ENCODE peak calls at places on chromosomes 3 and 15, in ten cellular contexts. One of them, this sample, is unnamed.

GRCh38 chr15:86555939-86556725 is 476.5 kb downstream of the AGBL1 start:
- DNase-seq in retina: no peak
- DNase-seq in skeletal muscle cell: no peak
- DNase-seq in M059J: no peak
- DNase-seq in amniotic stem cell: no peak
- DNase-seq in activated T-helper 1 cell treated with anti-CD3 and anti-CD28 coated beads, Interleukin-12 subunit alpha, Interleukin-12 subunit beta, Interleukin-2, Interleukin-4 antibody, amounts not matched to agents 30 ng/mL and 10 ng/mL and 1 ng/mL, durations not matched to agents 14 hours and 24 hours and 36 hours: no peak
- DNase-seq in A172: no peak
- DNase-seq in thyroid gland: peak; percentile 10
- DNase-seq in A549: no peak
- DNase-seq in endodermal cell: no peak
- DNase-seq in this sample: no peak

GRCh38 chr3:42518800-42519567 is 16.5 kb downstream of the VIPR1 start:
- DNase-seq in retina: no peak
- DNase-seq in skeletal muscle cell: no peak
- DNase-seq in M059J: no peak
- DNase-seq in amniotic stem cell: no peak
- DNase-seq in activated T-helper 1 cell treated with anti-CD3 and anti-CD28 coated beads, Interleukin-12 subunit alpha, Interleukin-12 subunit beta, Interleukin-2, Interleukin-4 antibody, amounts not matched to agents 30 ng/mL and 10 ng/mL and 1 ng/mL, durations not matched to agents 14 hours and 24 hours and 36 hours: peak; percentile 12
- DNase-seq in A172: no peak
- DNase-seq in thyroid gland: no peak
- DNase-seq in A549: no peak
- DNase-seq in endodermal cell: peak; percentile 87
- DNase-seq in this sample: no peak

GRCh38 chr3:52291508-52292181 is 4.0 kb downstream of the GLYCTK start:
- DNase-seq in retina: peak; percentile 56
- DNase-seq in skeletal muscle cell: no peak
- DNase-seq in M059J: no peak
- DNase-seq in amniotic stem cell: no peak
- DNase-seq in activated T-helper 1 cell treated with anti-CD3 and anti-CD28 coated beads, Interleukin-12 subunit alpha, Interleukin-12 subunit beta, Interleukin-2, Interleukin-4 antibody, amounts not matched to agents 30 ng/mL and 10 ng/mL and 1 ng/mL, durations not matched to agents 14 hours and 24 hours and 36 hours: no peak
- DNase-seq in A172: no peak
- DNase-seq in thyroid gland: peak; percentile 20
- DNase-seq in A549: no peak
- DNase-seq in endodermal cell: peak; percentile 79
- DNase-seq in this sample: no peak

GRCh38 chr3:45817788-45818523 is 21.6 kb upstream of the SLC6A20 start:
- DNase-seq in retina: no peak
- DNase-seq in skeletal muscle cell: peak; percentile 92
- DNase-seq in M059J: peak; percentile 96
- DNase-seq in amniotic stem cell: peak; percentile 34
- DNase-seq in activated T-helper 1 cell treated with anti-CD3 and anti-CD28 coated beads, Interleukin-12 subunit alpha, Interleukin-12 subunit beta, Interleukin-2, Interleukin-4 antibody, amounts not matched to agents 30 ng/mL and 10 ng/mL and 1 ng/mL, durations not matched to agents 14 hours and 24 hours and 36 hours: no peak
- DNase-seq in A172: peak; percentile 98
- DNase-seq in thyroid gland: peak; percentile 86
- DNase-seq in A549: peak; percentile 30
- DNase-seq in endodermal cell: no peak
- DNase-seq in this sample: no peak

GRCh38 chr15:49468440-49468839 is 45.4 kb downstream of the FGF7 start:
- DNase-seq in retina: no peak
- DNase-seq in skeletal muscle cell: no peak
- DNase-seq in M059J: peak; percentile 40
- DNase-seq in amniotic stem cell: no peak
- DNase-seq in activated T-helper 1 cell treated with anti-CD3 and anti-CD28 coated beads, Interleukin-12 subunit alpha, Interleukin-12 subunit beta, Interleukin-2, Interleukin-4 antibody, amounts not matched to agents 30 ng/mL and 10 ng/mL and 1 ng/mL, durations not matched to agents 14 hours and 24 hours and 36 hours: no peak
- DNase-seq in A172: no peak
- DNase-seq in thyroid gland: no peak
- DNase-seq in A549: no peak
- DNase-seq in endodermal cell: no peak
- DNase-seq in this sample: no peak

GRCh38 chr3:184156522-184156955 is 1.4 kb downstream of the DVL3 start:
- DNase-seq in retina: peak; percentile 80
- DNase-seq in skeletal muscle cell: peak; percentile 36
- DNase-seq in M059J: peak; percentile 44
- DNase-seq in amniotic stem cell: no peak
- DNase-seq in activated T-helper 1 cell treated with anti-CD3 and anti-CD28 coated beads, Interleukin-12 subunit alpha, Interleukin-12 subunit beta, Interleukin-2, Interleukin-4 antibody, amounts not matched to agents 30 ng/mL and 10 ng/mL and 1 ng/mL, durations not matched to agents 14 hours and 24 hours and 36 hours: no peak
- DNase-seq in A172: peak; percentile 27
- DNase-seq in thyroid gland: peak; percentile 71
- DNase-seq in A549: no peak
- DNase-seq in endodermal cell: no peak
- DNase-seq in this sample: no peak

GRCh38 chr3:71210257-71211002 is 373.1 kb downstream of the FOXP1 start:
- DNase-seq in retina: no peak
- DNase-seq in skeletal muscle cell: peak; percentile 94
- DNase-seq in M059J: no peak
- DNase-seq in amniotic stem cell: no peak
- DNase-seq in activated T-helper 1 cell treated with anti-CD3 and anti-CD28 coated beads, Interleukin-12 subunit alpha, Interleukin-12 subunit beta, Interleukin-2, Interleukin-4 antibody, amounts not matched to agents 30 ng/mL and 10 ng/mL and 1 ng/mL, durations not matched to agents 14 hours and 24 hours and 36 hours: no peak
- DNase-seq in A172: no peak
- DNase-seq in thyroid gland: peak; percentile 40
- DNase-seq in A549: peak; percentile 25
- DNase-seq in endodermal cell: peak; percentile 75
- DNase-seq in this sample: no peak

GRCh38 chr15:72593838-72594237 is 60.7 kb upstream of the GOLGA6B start:
- DNase-seq in retina: no peak
- DNase-seq in skeletal muscle cell: no peak
- DNase-seq in M059J: no peak
- DNase-seq in amniotic stem cell: no peak
- DNase-seq in activated T-helper 1 cell treated with anti-CD3 and anti-CD28 coated beads, Interleukin-12 subunit alpha, Interleukin-12 subunit beta, Interleukin-2, Interleukin-4 antibody, amounts not matched to agents 30 ng/mL and 10 ng/mL and 1 ng/mL, durations not matched to agents 14 hours and 24 hours and 36 hours: no peak
- DNase-seq in A172: no peak
- DNase-seq in thyroid gland: no peak
- DNase-seq in A549: no peak
- DNase-seq in endodermal cell: no peak
- DNase-seq in this sample: no peak

GRCh38 chr3:197878427-197878826 is 71.6 kb upstream of the RPL35A start:
- DNase-seq in retina: no peak
- DNase-seq in skeletal muscle cell: no peak
- DNase-seq in M059J: no peak
- DNase-seq in amniotic stem cell: no peak
- DNase-seq in activated T-helper 1 cell treated with anti-CD3 and anti-CD28 coated beads, Interleukin-12 subunit alpha, Interleukin-12 subunit beta, Interleukin-2, Interleukin-4 antibody, amounts not matched to agents 30 ng/mL and 10 ng/mL and 1 ng/mL, durations not matched to agents 14 hours and 24 hours and 36 hours: peak; percentile 46
- DNase-seq in A172: no peak
- DNase-seq in thyroid gland: no peak
- DNase-seq in A549: no peak
- DNase-seq in endodermal cell: no peak
- DNase-seq in this sample: no peak

GRCh38 chr3:69081583-69082262 is 1.6 kb upstream of the UBA3 start:
- DNase-seq in retina: peak; percentile 15
- DNase-seq in skeletal muscle cell: no peak
- DNase-seq in M059J: peak; percentile 72
- DNase-seq in amniotic stem cell: no peak
- DNase-seq in activated T-helper 1 cell treated with anti-CD3 and anti-CD28 coated beads, Interleukin-12 subunit alpha, Interleukin-12 subunit beta, Interleukin-2, Interleukin-4 antibody, amounts not matched to agents 30 ng/mL and 10 ng/mL and 1 ng/mL, durations not matched to agents 14 hours and 24 hours and 36 hours: no peak
- DNase-seq in A172: peak; percentile 35
- DNase-seq in thyroid gland: no peak
- DNase-seq in A549: no peak
- DNase-seq in endodermal cell: peak; percentile 57
- DNase-seq in this sample: no peak

GRCh38 chr3:80606073-80606472 is 838.3 kb upstream of the ROBO1 start:
- DNase-seq in retina: no peak
- DNase-seq in skeletal muscle cell: no peak
- DNase-seq in M059J: no peak
- DNase-seq in amniotic stem cell: no peak
- DNase-seq in activated T-helper 1 cell treated with anti-CD3 and anti-CD28 coated beads, Interleukin-12 subunit alpha, Interleukin-12 subunit beta, Interleukin-2, Interleukin-4 antibody, amounts not matched to agents 30 ng/mL and 10 ng/mL and 1 ng/mL, durations not matched to agents 14 hours and 24 hours and 36 hours: no peak
- DNase-seq in A172: no peak
- DNase-seq in thyroid gland: no peak
- DNase-seq in A549: no peak
- DNase-seq in endodermal cell: no peak
- DNase-seq in this sample: no peak

GRCh38 chr15:74802862-74803447 is 9.7 kb upstream of the LMAN1L start:
- DNase-seq in retina: no peak
- DNase-seq in skeletal muscle cell: no peak
- DNase-seq in M059J: no peak
- DNase-seq in amniotic stem cell: no peak
- DNase-seq in activated T-helper 1 cell treated with anti-CD3 and anti-CD28 coated beads, Interleukin-12 subunit alpha, Interleukin-12 subunit beta, Interleukin-2, Interleukin-4 antibody, amounts not matched to agents 30 ng/mL and 10 ng/mL and 1 ng/mL, durations not matched to agents 14 hours and 24 hours and 36 hours: no peak
- DNase-seq in A172: no peak
- DNase-seq in thyroid gland: no peak
- DNase-seq in A549: no peak
- DNase-seq in endodermal cell: no peak
- DNase-seq in this sample: no peak

GRCh38 chr15:85792872-85793621 is 1.7 kb downstream of the KLHL25 start:
- DNase-seq in retina: no peak
- DNase-seq in skeletal muscle cell: no peak
- DNase-seq in M059J: peak; percentile 38
- DNase-seq in amniotic stem cell: no peak
- DNase-seq in activated T-helper 1 cell treated with anti-CD3 and anti-CD28 coated beads, Interleukin-12 subunit alpha, Interleukin-12 subunit beta, Interleukin-2, Interleukin-4 antibody, amounts not matched to agents 30 ng/mL and 10 ng/mL and 1 ng/mL, durations not matched to agents 14 hours and 24 hours and 36 hours: no peak
- DNase-seq in A172: no peak
- DNase-seq in thyroid gland: no peak
- DNase-seq in A549: no peak
- DNase-seq in endodermal cell: no peak
- DNase-seq in this sample: no peak

This sample was measured in suprapubic skin.